ENCODE peak calls at places on chromosome 6, in five cellular contexts. B, D, Y, H and W are unnamed samples.

GRCh38 chr6:158863646-158864045 is 44.5 kb upstream of the EZR start:
- DNase-seq in B (no peak), D (no peak), Y (no peak), H (peak; percentile 26), W (no peak)

GRCh38 chr6:63014290-63014689 is 197.0 kb upstream of the FKBP1C start:
- DNase-seq in B (no peak), D (no peak), Y (no peak), H (no peak), W (no peak)

GRCh38 chr6:125232466-125232865 is 69.3 kb downstream of the HDDC2 start:
- DNase-seq in B (no peak), D (peak; percentile 25), Y (no peak), H (no peak), W (no peak)

GRCh38 chr6:70693887-70694286 is 26.2 kb downstream of the SMAP1 start:
- DNase-seq in B (no peak), D (no peak), Y (no peak), H (no peak), W (no peak)

GRCh38 chr6:151211075-151211474 is 28.7 kb upstream of the AKAP12 start:
- DNase-seq in B (no peak), D (no peak), Y (no peak), H (no peak), W (no peak)

GRCh38 chr6:153043719-153044118 is 41.2 kb upstream of the MTRF1L start:
- DNase-seq in B (no peak), D (no peak), Y (no peak), H (no peak), W (peak; percentile 55)

GRCh38 chr6:12313992-12314589 is 23.9 kb downstream of the EDN1 start:
- DNase-seq in B (no peak), D (peak; percentile 18), Y (peak; percentile 95), H (no peak), W (peak; percentile 100)

GRCh38 chr6:3231213-3232016 is 4.0 kb upstream of the TUBB2B start:
- DNase-seq in B (peak; percentile 10), D (peak; percentile 54), Y (peak; percentile 85), H (peak; percentile 78), W (peak; percentile 20)

GRCh38 chr6:67248077-67248476 is 1387.0 kb upstream of the ADGRB3 start:
- DNase-seq in B (no peak), D (no peak), Y (no peak), H (no peak), W (no peak)

GRCh38 chr6:14732845-14733757 is 512.8 kb upstream of the JARID2 start:
- DNase-seq in B (no peak), D (peak; percentile 92), Y (peak; percentile 58), H (peak; percentile 70), W (peak; percentile 98)

GRCh38 chr6:49462927-49463611 is at the start of the genes CENPQ and MMUT:
- DNase-seq in B (peak; percentile 71), D (peak; percentile 94), Y (peak; percentile 91), H (peak; percentile 93), W (peak; percentile 93)

DNA sequence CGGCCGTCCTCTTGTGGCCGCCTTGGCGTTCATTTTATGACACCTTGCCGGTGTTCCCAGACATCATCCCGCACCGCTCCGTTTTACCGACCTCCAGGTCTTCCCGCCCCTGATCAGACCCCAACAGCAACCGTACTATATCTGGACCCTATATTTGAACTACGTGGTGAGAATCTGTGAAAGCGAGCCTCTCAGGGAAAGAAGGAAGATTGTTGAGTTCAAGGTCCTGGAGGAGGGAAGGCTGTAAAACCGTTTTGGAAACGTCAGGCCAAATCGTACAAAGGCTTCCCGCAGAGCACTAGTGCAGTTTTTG is 1.4 kb upstream of the CNR1 start:
- DNase-seq in B (no peak), D (no peak), Y (no peak), H (no peak), W (no peak)
- H3K4me3 ChIP-seq in B (no peak overlapping the region), D (no peak overlapping the region), Y (no peak overlapping the region), H (no peak overlapping the region), W (no peak overlapping the region)

GRCh38 chr6:30687659-30688431 is 1.4 kb upstream of the PPP1R18 start:
- DNase-seq in B (no peak), D (peak; percentile 64), Y (no peak), H (peak; percentile 45), W (no peak)

GRCh38 chr6:30688569-30688968 is 2.1 kb upstream of the PPP1R18 start:
- DNase-seq in B (no peak), D (no peak), Y (no peak), H (no peak), W (no peak)

GRCh38 chr6:30689985-30690384 is 799 bp downstream of the NRM start:
- DNase-seq in B (no peak), D (no peak), Y (no peak), H (no peak), W (no peak)

GRCh38 chr6:30690403-30691207 is at the start of gene NRM:
- DNase-seq in B (no peak), D (peak; percentile 78), Y (peak; percentile 73), H (peak; percentile 84), W (peak; percentile 86)

GRCh38 chr6:30689022-30689865 is 1.5 kb downstream of the NRM start:
- DNase-seq in B (no peak), D (no peak), Y (no peak), H (no peak), W (no peak)
- H3K4me3 ChIP-seq in B (peak overlapping the region; percentile 87), D (peak overlapping the region; percentile 75), Y (no peak overlapping the region), H (no peak overlapping the region), W (no peak overlapping the region)

DNA sequence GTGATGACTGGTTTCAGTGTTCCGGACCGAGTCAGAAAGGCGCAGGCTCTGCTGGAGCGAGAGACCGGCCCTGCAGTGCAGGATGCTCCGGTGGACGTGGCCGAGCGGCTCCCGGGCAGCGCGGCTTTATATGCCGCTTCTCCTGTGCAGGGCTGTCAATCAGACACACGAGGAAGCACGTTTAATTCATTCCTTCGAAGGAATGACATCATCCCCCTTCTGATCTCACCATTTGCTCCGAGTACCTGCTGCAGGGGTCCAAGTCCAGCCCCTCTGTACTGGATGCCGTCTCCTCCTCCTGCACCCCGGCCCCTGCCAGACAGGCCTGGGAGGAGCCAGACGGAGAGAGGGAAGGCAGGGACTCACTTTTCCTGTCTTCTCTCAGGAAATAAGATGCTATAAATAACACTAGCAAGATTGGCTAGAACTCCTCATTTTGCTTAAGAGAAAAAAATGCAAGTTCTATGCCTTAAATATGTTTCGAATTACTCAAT is at the start of gene THBS2:
- DNase-seq in B (peak; percentile 81), D (peak; percentile 99), Y (no peak), H (peak; percentile 89), W (peak; percentile 44)
- H3K4me3 ChIP-seq in B (peak within 1 kb of the TSS; percentile 77), D (peak within 1 kb of the TSS; percentile 97), Y (no peak within 1 kb of the TSS), H (peak within 1 kb of the TSS; percentile 53), W (peak within 1 kb of the TSS; percentile 35)

DNA sequence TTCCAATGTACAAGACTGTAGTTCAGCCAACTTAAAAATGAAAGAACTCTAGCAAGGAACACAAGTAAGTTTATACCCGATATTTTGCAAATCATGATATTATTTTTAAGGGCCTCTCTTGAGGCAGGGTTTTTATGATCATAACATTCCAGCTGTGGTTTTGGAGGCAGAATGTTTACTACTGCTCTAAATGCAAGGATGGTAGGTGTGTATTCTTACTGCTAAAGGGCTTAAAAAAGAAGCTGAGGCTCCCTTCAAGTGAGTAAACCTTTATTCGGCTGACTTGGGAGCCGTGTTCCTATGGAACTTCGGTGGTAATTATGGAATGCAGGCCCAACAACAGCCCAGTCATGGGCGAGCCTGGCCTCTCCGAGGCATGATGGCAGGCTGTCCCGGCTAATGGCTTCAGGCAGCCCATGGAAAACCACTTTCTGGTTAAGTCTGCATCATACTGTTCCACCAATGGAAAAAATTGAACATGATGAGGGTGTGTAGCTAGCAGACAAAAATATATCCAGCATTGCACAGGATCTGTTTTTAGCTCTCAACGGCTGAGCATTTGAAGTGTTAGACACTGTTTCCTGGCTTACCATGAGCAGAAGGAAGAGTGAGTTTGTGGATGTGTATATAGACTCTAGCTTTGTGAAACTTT is 111.5 kb downstream of the TIAM2 start:
- DNase-seq in B (no peak), D (no peak), Y (no peak), H (no peak), W (no peak)
- H3K4me3 ChIP-seq in B (no peak overlapping the region), D (no peak overlapping the region), Y (no peak overlapping the region), H (no peak overlapping the region), W (no peak overlapping the region)

GRCh38 chr6:112249489-112249888 is 4.9 kb downstream of the LAMA4 start:
- DNase-seq in B (no peak), D (peak; percentile 89), Y (no peak), H (peak; percentile 56), W (no peak)

GRCh38 chr6:112253505-112253841 is 894 bp downstream of the LAMA4 start:
- DNase-seq in B (no peak), D (no peak), Y (no peak), H (no peak), W (no peak)

GRCh38 chr6:112253842-112254816 is at the start of gene LAMA4:
- DNase-seq in B (no peak), D (peak; percentile 88), Y (peak; percentile 5), H (peak; percentile 80), W (no peak)

GRCh38 chr6:112252571-112253504 is 1.5 kb downstream of the LAMA4 start:
- DNase-seq in B (no peak), D (peak; percentile 80), Y (no peak), H (peak; percentile 61), W (no peak)

DNA sequence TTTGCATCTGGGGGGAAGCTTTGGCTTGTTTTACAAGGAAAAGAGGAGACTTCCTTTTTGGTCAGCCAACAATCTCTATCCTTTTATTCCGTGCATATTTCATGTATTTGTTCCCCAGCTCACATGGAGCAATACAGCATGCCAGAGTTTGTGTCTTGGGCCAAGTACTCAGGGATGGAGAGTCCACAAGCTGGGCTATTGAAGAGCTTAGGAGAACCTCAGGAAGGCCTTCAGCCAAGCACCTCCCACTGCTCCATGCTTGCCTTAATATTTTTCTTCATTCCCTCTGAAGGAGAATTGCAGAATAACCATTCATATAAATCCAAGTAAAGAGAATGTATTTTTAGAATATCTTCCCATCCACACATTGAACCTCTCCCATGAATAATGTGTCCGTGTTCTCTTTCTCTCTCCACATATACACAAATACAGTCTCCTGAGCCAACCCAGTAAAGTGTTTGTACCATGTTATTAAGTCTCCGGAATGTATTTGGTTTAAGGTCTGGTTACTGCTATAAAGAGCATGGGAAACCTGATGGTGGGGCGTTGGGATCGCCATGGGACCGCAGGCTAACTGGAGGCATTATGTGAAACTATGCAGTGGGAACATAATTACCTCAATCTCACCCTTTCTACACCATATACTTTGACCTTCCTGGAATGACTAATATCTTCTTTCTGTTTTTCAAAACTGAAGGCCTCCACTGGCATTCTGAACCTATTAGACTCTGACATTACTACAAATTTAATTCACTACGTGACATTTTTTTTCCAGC is 3.0 kb downstream of the LAMA4 start:
- DNase-seq in B (no peak), D (peak; percentile 88), Y (no peak), H (peak; percentile 92), W (no peak)
- H3K4me3 ChIP-seq in B (peak overlapping the region; percentile 90), D (peak overlapping the region; percentile 94), Y (no peak overlapping the region), H (no peak overlapping the region), W (no peak overlapping the region)